ENCODE peak calls at places on chromosome 20, in nine cellular contexts. L is H7, H is neuronal stem cell, V is bronchial epithelial cell, B is tibial nerve, R is lung, M is body of pancreas, T is ovary, X is adipocyte. O is an unnamed sample. For H3K36me3, the result is how much of the 10 kb centered on the place peaks cover.

GRCh38 chr20:53032021-53033001 is 60.2 kb downstream of the TSHZ2 start:
- DNase-seq in L (no peak), H (no peak), V (peak), B (peak), R (peak), M (no peak), T (no peak), X (peak), O (no peak)

GRCh38 chr20:37643400-37643799 is 50.4 kb upstream of the CTNNBL1 start:
- DNase-seq in L (no peak), H (no peak), V (no peak), B (no peak), R (no peak), M (no peak), T (no peak), X (peak), O (no peak)

GRCh38 chr20:62464080-62464770 is 11.6 kb downstream of the GATA5 start:
- DNase-seq in L (no peak), H (no peak), V (no peak), B (no peak), R (no peak), M (no peak), T (no peak), X (no peak), O (no peak)

GRCh38 chr20:19737025-19737424 is 21.0 kb upstream of the RIN2 start:
- DNase-seq in L (no peak), H (no peak), V (peak), B (peak), R (no peak), M (no peak), T (no peak), X (peak), O (no peak)

GRCh38 chr20:15547109-15547508 is 1026.1 kb downstream of the KIF16B start:
- DNase-seq in L (no peak), H (no peak), V (no peak), B (no peak), R (no peak), M (no peak), T (no peak), X (peak), O (no peak)

GRCh38 chr20:24382775-24383174 is 86.7 kb upstream of the SYNDIG1 start:
- DNase-seq in L (no peak), H (no peak), V (no peak), B (no peak), R (no peak), M (no peak), T (no peak), X (no peak), O (no peak)

GRCh38 chr20:10074513-10074912 is 39.7 kb downstream of the ANKEF1 start:
- DNase-seq in L (no peak), H (no peak), V (peak), B (peak), R (no peak), M (no peak), T (no peak), X (peak), O (no peak)

GRCh38 chr20:51054233-51054632 is 31.3 kb upstream of the KCNG1 start:
- DNase-seq in L (no peak), H (no peak), V (no peak), B (no peak), R (no peak), M (no peak), T (no peak), X (no peak), O (no peak)

GRCh38 chr20:3910868-3911267 is 21.7 kb downstream of the PANK2 start:
- DNase-seq in L (no peak), H (no peak), V (no peak), B (no peak), R (no peak), M (no peak), T (no peak), X (no peak), O (no peak)
- H3K36me3 ChIP-seq in L (under half), H (half or more), V (under half), B (under half), R (under half), M (under half), T (under half), X (half or more), O (half or more)

DNA sequence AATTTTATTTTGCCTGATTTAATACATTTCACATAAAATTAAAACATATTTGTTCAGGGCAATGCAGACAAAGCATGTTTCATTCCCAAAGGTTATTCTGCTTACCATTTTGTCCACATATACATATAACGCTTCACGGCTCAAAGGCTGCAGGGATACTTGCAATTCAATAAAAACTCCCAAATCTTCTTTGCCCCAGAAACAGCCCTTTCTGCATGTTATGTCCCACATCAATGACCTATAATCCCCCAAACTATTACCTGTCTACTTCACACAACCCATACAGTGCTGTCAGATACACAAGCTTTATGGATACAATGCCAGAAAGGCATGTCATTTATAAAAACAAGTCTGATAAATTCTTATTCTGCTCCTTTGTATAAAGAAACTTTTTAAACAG is 20.2 kb downstream of the SNX5 start:
- DNase-seq in L (no peak), H (no peak), V (no peak), B (no peak), R (no peak), M (no peak), T (no peak), X (no peak), O (no peak)
- H3K36me3 ChIP-seq in L (half or more), H (half or more), V (under half), B (under half), R (under half), M (under half), T (under half), X (half or more), O (half or more)

GRCh38 chr20:36506253-36506652 is 35.1 kb upstream of the MYL9 start:
- DNase-seq in L (peak), H (no peak), V (no peak), B (no peak), R (no peak), M (no peak), T (no peak), X (no peak), O (peak)
- H3K36me3 ChIP-seq in L (under half), H (half or more), V (under half), B (under half), R (under half), M (under half), T (under half), X (half or more), O (under half)

GRCh38 chr20:5116875-5117274 is 2.9 kb downstream of the PCNA start:
- DNase-seq in L (no peak), H (no peak), V (no peak), B (no peak), R (no peak), M (no peak), T (no peak), X (no peak), O (no peak)
- H3K36me3 ChIP-seq in L (under half), H (half or more), V (under half), B (under half), R (under half), M (under half), T (under half), X (under half), O (under half)

DNA sequence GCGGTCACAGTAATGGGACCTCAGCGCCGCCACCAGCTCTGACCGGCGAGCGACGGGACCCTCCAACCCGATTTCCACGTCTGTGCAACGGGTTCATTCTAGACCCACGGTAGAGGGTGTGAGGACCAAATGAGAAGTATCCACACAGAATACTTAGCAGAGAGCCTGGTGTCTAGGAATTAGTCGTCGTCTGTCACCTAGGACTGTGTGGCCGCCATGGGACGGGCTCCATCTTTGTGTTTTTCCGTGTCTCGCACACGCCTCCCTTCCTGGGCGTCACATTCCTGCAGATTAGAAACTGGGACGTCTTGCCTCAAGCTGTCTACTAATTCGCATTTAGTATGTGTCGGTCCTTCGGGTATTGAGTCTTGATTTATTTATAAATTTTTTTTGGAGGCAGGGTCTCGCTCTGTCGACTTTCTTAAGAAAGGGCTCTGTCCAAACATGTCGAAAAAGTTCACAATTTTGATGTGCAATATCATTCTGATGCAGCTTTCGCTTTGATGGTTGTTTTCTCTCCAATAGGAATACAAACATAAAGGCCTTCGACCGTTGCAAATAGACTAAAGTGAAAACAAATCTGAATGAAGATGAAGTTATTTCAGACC is 562 bp downstream of the MGME1 start:
- DNase-seq in L (peak), H (no peak), V (peak), B (no peak), R (no peak), M (peak), T (no peak), X (peak), O (peak)
- H3K36me3 ChIP-seq in L (under half), H (half or more), V (under half), B (under half), R (under half), M (under half), T (under half), X (under half), O (under half)

GRCh38 chr20:18174906-18175683 is 37.4 kb downstream of the KAT14 start:
- DNase-seq in L (no peak), H (no peak), V (no peak), B (no peak), R (no peak), M (no peak), T (no peak), X (no peak), O (no peak)
- H3K36me3 ChIP-seq in L (under half), H (under half), V (under half), B (under half), R (under half), M (under half), T (under half), X (under half), O (under half)

DNA sequence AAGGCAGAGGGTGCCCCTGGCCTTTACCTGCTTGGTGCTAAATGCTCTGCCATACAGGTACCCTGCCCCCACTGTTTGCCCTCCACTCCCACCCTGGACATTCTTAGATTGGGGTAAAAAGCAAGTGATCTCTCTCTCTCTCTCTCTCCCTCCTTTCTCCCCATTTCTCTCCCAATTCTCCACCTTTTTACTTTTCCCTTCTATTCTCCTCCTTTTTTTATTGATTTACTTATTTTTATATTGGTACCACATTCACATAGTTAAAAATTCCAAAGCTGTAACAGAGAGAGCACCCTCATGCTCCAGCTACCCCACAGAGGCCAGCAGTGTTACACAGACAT is 37.7 kb upstream of the ID1 start:
- DNase-seq in L (no peak), H (no peak), V (no peak), B (no peak), R (no peak), M (no peak), T (no peak), X (no peak), O (no peak)
- H3K36me3 ChIP-seq in L (under half), H (half or more), V (under half), B (under half), R (under half), M (under half), T (under half), X (half or more), O (under half)